ENCODE peak calls at places on chromosome 3, in six cellular contexts. L is adrenal gland, A is astrocyte, M is breast epithelium, J is body of pancreas, D is tibial artery. O is an unnamed sample.
A peak's percentile ranks its signal among the peaks of the same experiment; 100 is the strongest.

GRCh38 chr3:32937331-32937730 is 14.1 kb upstream of the CCR4 start:
- DNase-seq in J (no peak), A (no peak), D (no peak), L (no peak), M (no peak), O (no peak)

GRCh38 chr3:42670051-42670576 is 15.2 kb upstream of the KLHL40 start:
- DNase-seq in J (no peak), A (no peak), M (no peak), L (no peak), D (peak; percentile 57), O (no peak)

GRCh38 chr3:111936191-111936841 is 42.5 kb upstream of the ABHD10 start:
- DNase-seq in A (peak; percentile 83), L (no peak), J (no peak), M (no peak), D (no peak), O (no peak)

GRCh38 chr3:53331871-53332270 is 15.5 kb downstream of the DCP1A start:
- DNase-seq in A (no peak), L (no peak), D (no peak), J (no peak), M (no peak), O (no peak)

GRCh38 chr3:184645304-184645703 is 66.6 kb downstream of the MAGEF1 start:
- DNase-seq in L (no peak), A (no peak), M (no peak), J (peak; percentile 77), D (no peak), O (peak; percentile 75)

GRCh38 chr3:194489736-194490612 is 3.2 kb upstream of the ATP13A3 start:
- DNase-seq in M (no peak), L (no peak), D (no peak), J (no peak), A (peak; percentile 57), O (no peak)

GRCh38 chr3:42247576-42248027 is 18.4 kb downstream of the CCK start:
- DNase-seq in M (peak; percentile 50), J (peak; percentile 76), A (no peak), L (peak; percentile 44), D (no peak), O (no peak)

GRCh38 chr3:59212128-59212764 is 162.4 kb upstream of the CFAP20DC start:
- DNase-seq in A (peak; percentile 25), J (no peak), L (no peak), M (no peak), D (no peak), O (no peak)

GRCh38 chr3:140441006-140441405 is 236.9 kb upstream of the TRIM42 start:
- DNase-seq in J (peak; percentile 67), D (no peak), M (peak; percentile 63), L (peak; percentile 76), A (peak; percentile 78), O (peak; percentile 70)

GRCh38 chr3:187281191-187281714 is 10.3 kb downstream of the MASP1 start:
- DNase-seq in J (no peak), A (peak; percentile 35), D (no peak), L (no peak), M (no peak), O (no peak)

GRCh38 chr3:33074217-33075067 is 22.5 kb downstream of the GLB1 start:
- DNase-seq in J (peak; percentile 69), L (peak; percentile 66), D (no peak), M (peak; percentile 22), A (peak; percentile 37), O (no peak)

GRCh38 chr3:44584646-44585501 is at the start of gene ZNF660:
- DNase-seq in L (peak; percentile 55), J (peak; percentile 60), A (peak; percentile 70), M (peak; percentile 19), D (peak; percentile 80), O (peak; percentile 79)

GRCh38 chr3:63934041-63934440 is 21.9 kb upstream of the SCAANT1 start:
- DNase-seq in D (no peak), L (peak; percentile 42), M (no peak), J (no peak), A (no peak), O (no peak)

GRCh38 chr3:39362177-39362576 is 21.0 kb upstream of the SLC25A38 start:
- DNase-seq in A (no peak), M (no peak), L (no peak), J (no peak), D (no peak), O (no peak)

GRCh38 chr3:105967117-105967516 is 98.3 kb upstream of the CBLB start:
- DNase-seq in A (peak; percentile 63), D (no peak), M (no peak), J (no peak), L (no peak), O (no peak)

GRCh38 chr3:26106119-26106690 is 316.3 kb downstream of the OXSM start:
- DNase-seq in D (no peak), J (no peak), L (no peak), M (no peak), A (no peak), O (no peak)

GRCh38 chr3:191373327-191373726 is 43.0 kb upstream of the UTS2B start:
- DNase-seq in M (no peak), J (no peak), A (no peak), D (no peak), L (no peak), O (no peak)

GRCh38 chr3:11591401-11592266 is 52.1 kb downstream of the VGLL4 start:
- DNase-seq in D (peak; percentile 82), J (peak; percentile 73), A (peak; percentile 93), L (peak; percentile 54), M (peak; percentile 79), O (peak; percentile 60)

GRCh38 chr3:11593318-11594034 is 50.2 kb downstream of the VGLL4 start:
- DNase-seq in L (no peak), D (no peak), A (no peak), M (no peak), J (no peak), O (no peak)

GRCh38 chr3:11592460-11593298 is 51.0 kb downstream of the VGLL4 start:
- DNase-seq in J (no peak), D (peak; percentile 67), A (peak; percentile 78), L (no peak), M (no peak), O (no peak)

GRCh38 chr3:11600501-11601282 is 43.0 kb downstream of the VGLL4 start:
- DNase-seq in M (peak; percentile 95), L (peak; percentile 92), J (peak; percentile 61), A (peak; percentile 100), D (peak; percentile 91), O (peak; percentile 73)

DNA sequence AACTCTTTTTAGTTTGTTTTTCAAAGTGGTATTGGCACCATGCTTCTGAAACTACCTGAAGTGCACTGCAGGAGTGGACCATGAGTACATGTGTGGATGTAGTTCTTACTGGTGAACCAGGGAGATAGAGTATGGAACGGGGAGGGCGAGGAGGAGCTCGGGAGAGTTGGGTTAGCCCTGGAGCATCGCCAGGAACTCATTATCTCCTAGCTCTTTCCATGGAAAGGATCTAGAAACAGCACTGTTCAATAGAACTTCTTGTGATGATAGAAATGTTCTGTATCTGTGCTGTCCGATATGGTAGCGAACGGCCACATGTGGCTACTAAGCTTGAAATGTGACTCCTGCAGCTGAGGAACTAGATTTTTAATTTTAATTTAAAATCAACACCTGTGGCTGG is 47.3 kb downstream of the VGLL4 start:
- DNase-seq in A (no peak), L (no peak), J (no peak), M (no peak), D (no peak), O (no peak)
- H3K4me1 ChIP-seq in A (peaks cover 45% of the 10 kb centered on the region), L (peaks cover 39% of the 10 kb centered on the region), J (peaks cover 39% of the 10 kb centered on the region), M (peaks cover 37% of the 10 kb centered on the region), D (peaks cover 53% of the 10 kb centered on the region), O (peaks cover 28% of the 10 kb centered on the region)

DNA sequence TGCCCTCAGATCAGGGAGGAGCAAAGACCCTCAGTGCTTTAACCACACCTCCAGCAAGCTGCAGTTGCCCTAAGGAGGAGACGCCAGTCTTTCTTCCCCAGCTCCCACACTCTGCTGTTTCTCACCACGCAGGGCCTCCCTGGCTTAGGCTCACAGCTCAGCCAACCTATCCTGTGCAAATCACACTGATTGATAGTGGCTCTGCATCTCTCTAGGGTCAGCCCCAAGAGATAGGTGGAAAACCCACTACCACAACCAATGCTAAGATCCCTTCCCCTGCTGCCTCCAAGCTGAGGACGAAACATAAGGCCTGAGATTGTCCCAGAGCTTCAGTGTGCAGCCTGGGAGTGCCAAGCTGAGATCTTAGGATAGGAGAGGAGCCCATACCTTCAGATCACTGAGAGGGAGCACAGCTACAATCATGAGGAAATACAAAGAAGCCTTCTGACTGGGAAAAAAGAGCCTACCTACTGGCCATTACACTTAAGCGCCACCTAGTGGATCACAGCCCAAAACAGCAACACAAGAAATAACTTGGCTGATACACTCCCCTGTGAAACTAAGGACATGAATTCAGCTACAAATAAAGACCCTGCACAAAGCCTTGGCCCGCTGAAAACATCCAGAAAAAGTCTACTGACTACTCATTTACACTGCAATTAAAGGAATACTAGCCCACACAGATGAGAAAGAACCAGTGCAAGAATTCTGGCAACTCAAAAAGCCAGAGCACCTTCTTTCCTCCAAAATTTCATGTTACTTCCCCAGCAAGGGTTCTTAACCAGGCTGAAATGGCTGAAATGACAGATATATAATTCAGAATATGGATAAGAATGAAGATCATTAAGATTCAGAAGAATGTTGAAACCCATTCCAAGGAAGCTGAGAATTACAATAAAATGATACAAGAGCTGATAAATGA is 271.5 kb upstream of the DCBLD2 start:
- DNase-seq in M (no peak), D (no peak), A (peak; percentile 56), L (peak; percentile 65), J (peak; percentile 66), O (no peak)
- TF ChIP-seq CTCF in M (peak; percentile 15), D (peak; percentile 55), A (peak; percentile 87), L (peak; percentile 73), J (peak; percentile 61), O (peak; percentile 38)

GRCh38 chr3:133942761-133943535 is 47.3 kb upstream of the RAB6B start:
- DNase-seq in M (no peak), L (no peak), A (no peak), J (no peak), D (peak; percentile 33), O (peak; percentile 10)

GRCh38 chr3:133943639-133944131 is 48.0 kb upstream of the RAB6B start:
- DNase-seq in M (peak; percentile 79), J (peak; percentile 43), L (no peak), A (peak; percentile 99), D (peak; percentile 55), O (no peak)

GRCh38 chr3:133945696-133946095 is 50.0 kb upstream of the RAB6B start:
- DNase-seq in J (no peak), D (no peak), A (no peak), L (no peak), M (no peak), O (no peak)

GRCh38 chr3:133944641-133945441 is 49.2 kb upstream of the RAB6B start:
- DNase-seq in M (peak; percentile 80), A (peak; percentile 93), L (no peak), D (peak; percentile 35), J (no peak), O (peak; percentile 32)

DNA sequence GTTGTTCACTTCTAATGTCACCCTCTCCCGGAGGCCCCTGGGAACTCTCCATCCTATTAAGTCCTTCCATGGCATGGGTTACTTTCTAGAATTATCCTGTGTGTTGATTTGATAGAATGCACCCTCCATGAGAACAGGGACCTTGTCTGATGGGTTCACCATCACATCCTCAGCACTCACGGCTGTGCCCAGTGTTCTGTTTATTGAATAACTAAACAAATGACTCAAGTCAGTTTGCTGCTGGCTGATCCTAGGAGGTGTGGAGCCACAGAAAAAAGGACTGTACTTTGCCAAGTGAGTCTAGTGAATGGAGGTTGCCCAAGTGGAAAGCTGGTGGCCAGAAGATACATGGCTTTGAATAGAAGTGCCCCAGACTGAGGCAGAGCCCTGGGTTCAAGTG is 48.5 kb upstream of the RAB6B start:
- DNase-seq in M (no peak), J (no peak), D (peak; percentile 33), A (peak; percentile 55), L (no peak), O (peak; percentile 30)
- H3K4me1 ChIP-seq in M (peaks cover 42% of the 10 kb centered on the region), J (peaks cover 18% of the 10 kb centered on the region), D (peaks cover 40% of the 10 kb centered on the region), A (peaks cover 36% of the 10 kb centered on the region), L (no peaks in the 10 kb centered on the region), O (peaks cover 17% of the 10 kb centered on the region)

GRCh38 chr3:177893321-177893720 is 642.9 kb upstream of the KCNMB2 start:
- DNase-seq in L (no peak), D (no peak), J (no peak), M (no peak), A (no peak), O (no peak)
- TF ChIP-seq CTCF in L (no peak), D (no peak), J (no peak), M (no peak), A (peak; percentile 7), O (no peak)

O was measured in left lung.